ENCODE peak calls at places on chromosome 17, in nine cellular contexts. L is activated CD4-positive, alpha-beta T cell treated with anti-CD3 and anti-CD28 coated beads, Interleukin-2, amount 10 ng/mL, durations not matched to agents 7 days and 5 days; B is NCI-H226; N is heart right ventricle; W is effector memory CD8-positive, alpha-beta T cell; K is NCI-H1436 treated with DMSO at 0.1 percent for 48 hours; M is aorta; Z is activated T-helper 9 cell treated with anti-CD3 and anti-CD28 coated beads, Interleukin-2, amount 50 U/mL, for 16 hours; T is T-helper 1 cell. S is an unnamed sample.

GRCh38 chr17:72430611-72431432 is 310.0 kb downstream of the SOX9 start:
- DNase-seq in W (no peak), K (no peak), B (no peak), T (no peak), L (no peak), M (no peak), N (no peak), Z (no peak), S (peak)

GRCh38 chr17:50908860-50909764 is 43.0 kb upstream of the TOB1 start:
- DNase-seq in Z (no peak), L (no peak), K (no peak), W (peak), B (no peak), N (peak), T (peak), M (peak), S (peak)

GRCh38 chr17:73820686-73821448 is 176.6 kb upstream of the SDK2 start:
- DNase-seq in T (no peak), W (no peak), N (no peak), B (no peak), Z (no peak), M (no peak), L (no peak), K (no peak), S (peak)

GRCh38 chr17:82297804-82298537 is 19.4 kb downstream of the CD7 start:
- DNase-seq in T (peak), N (peak), M (peak), K (no peak), L (peak), Z (peak), W (peak), B (peak), S (no peak)

GRCh38 chr17:54891176-54891821 is 9.4 kb upstream of the TOM1L1 start:
- DNase-seq in L (no peak), W (no peak), N (no peak), K (peak), B (peak), T (no peak), M (no peak), Z (no peak), S (peak)

GRCh38 chr17:57677858-57678257 is 67.2 kb downstream of the CCDC182 start:
- DNase-seq in L (peak), K (no peak), N (no peak), W (no peak), B (no peak), T (no peak), M (peak), Z (no peak), S (no peak)

GRCh38 chr17:29100296-29100695 is 57.4 kb downstream of the PIPOX start:
- DNase-seq in L (no peak), N (no peak), K (no peak), W (no peak), B (no peak), T (no peak), Z (no peak), M (no peak), S (no peak)

GRCh38 chr17:37167756-37168155 is 208.0 kb upstream of the C17orf78 start:
- DNase-seq in L (no peak), B (no peak), Z (no peak), T (no peak), K (no peak), N (no peak), W (no peak), M (no peak), S (no peak)

GRCh38 chr17:1347681-1348318 is 52.2 kb downstream of the YWHAE start:
- DNase-seq in M (peak), B (no peak), W (no peak), K (no peak), N (no peak), Z (no peak), L (no peak), T (no peak), S (no peak)

GRCh38 chr17:41329279-41329925 is 13.9 kb upstream of the KRTAP17-1 start:
- DNase-seq in Z (no peak), W (no peak), T (no peak), N (peak), K (peak), L (peak), B (no peak), M (no peak), S (peak)

GRCh38 chr17:29390856-29391631 is 881 bp downstream of the TAOK1 start:
- DNase-seq in M (peak), W (no peak), K (no peak), N (no peak), B (no peak), L (peak), Z (no peak), T (no peak), S (peak)

GRCh38 chr17:826778-827177 is 44.6 kb downstream of the MRM3 start:
- DNase-seq in T (no peak), Z (no peak), L (no peak), W (no peak), N (no peak), B (no peak), M (no peak), K (no peak), S (no peak)

GRCh38 chr17:79615926-79616325 is 5.1 kb upstream of the RBFOX3 start:
- DNase-seq in B (no peak), W (no peak), N (no peak), T (no peak), L (no peak), Z (no peak), K (no peak), M (peak), S (no peak)

GRCh38 chr17:9729034-9729650 is 62.2 kb downstream of the DHRS7C start:
- DNase-seq in B (peak), T (no peak), K (no peak), Z (no peak), L (peak), N (no peak), W (no peak), M (no peak), S (peak)

GRCh38 chr17:57086069-57086930 is 1.3 kb downstream of the AKAP1 start:
- DNase-seq in N (peak), W (no peak), L (peak), T (peak), B (peak), Z (peak), M (peak), K (no peak), S (peak)

GRCh38 chr17:29059281-29059680 is 16.3 kb downstream of the PIPOX start:
- DNase-seq in W (no peak), B (peak), M (no peak), L (no peak), K (no peak), N (no peak), Z (no peak), T (no peak), S (no peak)

GRCh38 chr17:50947844-50948514 is 81.8 kb upstream of the TOB1 start:
- DNase-seq in T (no peak), B (no peak), Z (no peak), W (no peak), K (no peak), M (peak), N (peak), L (no peak), S (no peak)

GRCh38 chr17:16288860-16289571 is 64.3 kb downstream of the CENPV start:
- DNase-seq in N (no peak), W (no peak), K (no peak), L (no peak), Z (no peak), M (no peak), B (no peak), T (no peak), S (no peak)

GRCh38 chr17:6712854-6713129 is 377 bp downstream of the SLC13A5 start:
- DNase-seq in B (no peak), L (no peak), T (no peak), M (no peak), W (no peak), Z (no peak), N (no peak), K (no peak), S (no peak)

GRCh38 chr17:65134035-65134434 is 3.1 kb upstream of the RGS9 start:
- DNase-seq in T (no peak), L (no peak), W (no peak), N (no peak), K (no peak), B (no peak), M (no peak), Z (no peak), S (no peak)

GRCh38 chr17:46814446-46814845 is 4.0 kb downstream of the WNT3 start:
- DNase-seq in M (no peak), Z (no peak), K (no peak), B (no peak), T (no peak), N (no peak), W (no peak), L (no peak), S (no peak)

GRCh38 chr17:57279432-57279831 is 23.1 kb downstream of the MSI2 start:
- DNase-seq in T (no peak), K (no peak), M (no peak), L (no peak), B (no peak), W (no peak), Z (no peak), N (no peak), S (no peak)

GRCh38 chr17:49612721-49613120 is 37.0 kb downstream of the NXPH3 start:
- DNase-seq in N (no peak), L (no peak), B (no peak), Z (no peak), W (no peak), K (no peak), T (no peak), M (no peak), S (no peak)

GRCh38 chr17:1312261-1312870 is 32.9 kb downstream of the TRARG1 start:
- DNase-seq in Z (no peak), N (no peak), L (peak), K (no peak), B (no peak), M (no peak), W (no peak), T (no peak), S (peak)

GRCh38 chr17:7676533-7676932 is 10.8 kb downstream of the TP53 start:
- DNase-seq in M (no peak), W (no peak), L (no peak), K (no peak), N (no peak), T (no peak), Z (no peak), B (no peak), S (no peak)

GRCh38 chr17:4766199-4766598 is 5.5 kb upstream of the TM4SF5 start:
- DNase-seq in Z (no peak), L (no peak), B (no peak), T (no peak), N (no peak), M (peak), K (no peak), W (no peak), S (no peak)

GRCh38 chr17:40605301-40605700 is 40.0 kb upstream of the CCR7 start:
- DNase-seq in T (no peak), M (no peak), L (peak), N (no peak), B (no peak), K (no peak), W (peak), Z (peak), S (no peak)

GRCh38 chr17:54956802-54957201 is 11.7 kb downstream of the COX11 start:
- DNase-seq in T (no peak), N (no peak), L (no peak), K (no peak), Z (no peak), B (no peak), M (no peak), W (no peak), S (no peak)

GRCh38 chr17:82177276-82177675 is 35.4 kb downstream of the CCDC57 start:
- DNase-seq in L (no peak), Z (no peak), B (no peak), K (no peak), T (no peak), W (no peak), N (no peak), M (no peak), S (no peak)

GRCh38 chr17:17944743-17945142 is 27.5 kb downstream of the TOM1L2 start:
- DNase-seq in B (no peak), N (no peak), L (no peak), W (no peak), M (peak), T (no peak), K (no peak), Z (no peak), S (no peak)

GRCh38 chr17:5468075-5468473 is 708 bp downstream of the DHX33 start:
- DNase-seq in Z (no peak), B (no peak), K (no peak), T (no peak), L (peak), W (no peak), M (no peak), N (no peak), S (no peak)

GRCh38 chr17:73099504-73099903 is 7.0 kb upstream of the SLC39A11 start:
- DNase-seq in T (no peak), W (no peak), K (no peak), L (no peak), B (no peak), N (no peak), M (peak), Z (no peak), S (no peak)

GRCh38 chr17:69480197-69480596 is 65.7 kb downstream of the MAP2K6 start:
- DNase-seq in T (no peak), M (no peak), B (no peak), L (no peak), Z (no peak), W (no peak), N (no peak), K (no peak), S (no peak)

GRCh38 chr17:77724876-77725615 is 233.5 kb upstream of the TNRC6C start:
- DNase-seq in B (no peak), M (no peak), L (no peak), T (no peak), W (no peak), N (no peak), K (no peak), Z (no peak), S (no peak)

GRCh38 chr17:48011405-48012150 is 26.0 kb downstream of the COPZ2 start:
- DNase-seq in B (no peak), N (no peak), L (peak), K (peak), M (no peak), Z (no peak), W (peak), T (no peak), S (peak)

GRCh38 chr17:70808596-70808995 is 639.3 kb downstream of the KCNJ2 start:
- DNase-seq in K (no peak), M (no peak), L (no peak), T (no peak), W (no peak), B (no peak), Z (no peak), N (no peak), S (no peak)

GRCh38 chr17:74192950-74193781 is 10.3 kb upstream of the RPL38 start:
- DNase-seq in W (no peak), L (no peak), M (peak), N (peak), B (no peak), Z (no peak), T (no peak), K (peak), S (no peak)